ENCODE peak calls at places on chromosomes 2 and 18, in ten cellular contexts. R is uterus, I is body of pancreas, Y is stomach, C is ovary, J is tibial nerve, S is A549, X is IMR-90, E is heart left ventricle, U is suprapubic skin. A is an unnamed sample. For H3K4me1, the result is how much of the 10 kb centered on the place peaks cover.

GRCh38 chr2:232781765-232782164 is 5.4 kb upstream of the KCNJ13 start:
- DNase-seq in Y (no peak), S (peak), J (no peak), U (no peak), C (no peak), E (no peak), I (peak), R (no peak), X (peak), A (no peak)

GRCh38 chr2:237510502-237511217 is 23.6 kb downstream of the MLPH start:
- DNase-seq in C (no peak), I (no peak), X (no peak), S (no peak), Y (no peak), U (no peak), E (no peak), J (no peak), R (no peak), A (peak)

GRCh38 chr2:156331572-156332451 is 709 bp downstream of the NR4A2 start:
- DNase-seq in Y (peak), I (peak), X (peak), C (peak), R (peak), E (peak), J (peak), S (peak), U (peak), A (peak)

GRCh38 chr2:101805146-101806088 is 107.9 kb downstream of the MAP4K4 start:
- DNase-seq in S (peak), I (peak), X (peak), J (no peak), C (no peak), R (peak), Y (no peak), E (peak), U (no peak), A (peak)

GRCh38 chr18:25310045-25310444 is 41.9 kb downstream of the ZNF521 start:
- DNase-seq in X (peak), C (no peak), Y (no peak), S (no peak), U (no peak), I (no peak), R (no peak), E (no peak), J (no peak), A (no peak)

GRCh38 chr2:201358684-201359083 is 1.5 kb upstream of the FLACC1 start:
- DNase-seq in C (no peak), S (peak), X (peak), E (no peak), U (no peak), Y (no peak), J (no peak), R (no peak), I (no peak), A (no peak)

GRCh38 chr18:25876334-25876979 is 214.0 kb downstream of the SS18 start:
- DNase-seq in E (no peak), J (peak), Y (no peak), R (no peak), C (no peak), S (no peak), X (peak), I (no peak), U (no peak), A (no peak)

GRCh38 chr18:21682276-21683051 is 22.1 kb downstream of the ABHD3 start:
- DNase-seq in E (no peak), X (peak), R (no peak), I (no peak), J (peak), Y (no peak), S (no peak), C (no peak), U (no peak), A (peak)

GRCh38 chr2:2681611-2682295 is 350.7 kb upstream of the MYT1L start:
- DNase-seq in X (no peak), E (no peak), S (no peak), R (no peak), U (no peak), I (no peak), J (no peak), Y (no peak), C (no peak), A (no peak)

GRCh38 chr18:13217466-13217961 is 1.0 kb upstream of the LDLRAD4 start:
- DNase-seq in Y (peak), S (no peak), J (no peak), I (peak), C (peak), R (peak), U (no peak), E (peak), X (peak), A (peak)

GRCh38 chr18:9617006-9617542 is 2.7 kb upstream of the PPP4R1 start:
- DNase-seq in Y (no peak), E (no peak), C (no peak), J (no peak), U (no peak), X (no peak), S (no peak), R (no peak), I (no peak), A (no peak)

GRCh38 chr2:222300725-222301295 is 2.0 kb upstream of the PAX3 start:
- DNase-seq in Y (no peak), R (no peak), I (no peak), S (no peak), U (no peak), J (no peak), C (no peak), E (no peak), X (no peak), A (no peak)

GRCh38 chr2:142223309-142223708 is 92.5 kb upstream of the LRP1B start:
- DNase-seq in U (no peak), I (no peak), J (no peak), E (no peak), X (no peak), Y (no peak), R (no peak), C (no peak), S (no peak), A (no peak)

GRCh38 chr2:46850742-46851141 is 64.9 kb downstream of the MCFD2 start:
- DNase-seq in R (peak), U (no peak), C (peak), J (peak), S (no peak), X (peak), I (peak), E (peak), Y (peak), A (peak)

GRCh38 chr2:112085916-112086669 is 31.0 kb downstream of the TMEM87B start:
- DNase-seq in S (no peak), E (peak), U (no peak), R (no peak), C (no peak), Y (no peak), X (no peak), I (no peak), J (no peak), A (no peak)

GRCh38 chr2:154688373-154688772 is 10.1 kb upstream of the KCNJ3 start:
- DNase-seq in I (no peak), U (no peak), S (no peak), X (no peak), C (no peak), Y (no peak), J (no peak), E (no peak), R (no peak), A (no peak)

GRCh38 chr2:182587831-182588230 is 128.2 kb upstream of the DNAJC10 start:
- DNase-seq in J (no peak), Y (no peak), R (no peak), S (no peak), E (no peak), I (no peak), C (no peak), U (no peak), X (peak), A (no peak)

GRCh38 chr2:202408546-202409140 is 32.5 kb downstream of the BMPR2 start:
- DNase-seq in I (no peak), E (no peak), J (no peak), U (no peak), R (no peak), C (no peak), Y (no peak), X (no peak), S (no peak), A (no peak)

GRCh38 chr2:218961651-218962570 is 2.4 kb downstream of the CDK5R2 start:
- DNase-seq in Y (no peak), I (no peak), C (no peak), S (no peak), J (no peak), X (no peak), U (no peak), R (no peak), E (no peak), A (no peak)

GRCh38 chr2:653645-654425 is 23.4 kb downstream of the TMEM18 start:
- DNase-seq in E (no peak), S (no peak), X (no peak), I (no peak), J (no peak), C (no peak), U (peak), Y (peak), R (no peak), A (no peak)

GRCh38 chr18:23336072-23336471 is 117.0 kb upstream of the RIOK3 start:
- DNase-seq in R (no peak), E (peak), C (no peak), J (no peak), X (no peak), U (no peak), I (no peak), Y (no peak), S (no peak), A (no peak)

GRCh38 chr2:37590119-37590571 is 81.3 kb downstream of the CDC42EP3 start:
- DNase-seq in E (no peak), J (peak), S (no peak), R (peak), Y (no peak), I (no peak), C (no peak), X (peak), U (no peak), A (peak)

GRCh38 chr2:220148849-220149248 is 521.4 kb downstream of the SLC4A3 start:
- DNase-seq in J (no peak), E (no peak), Y (no peak), U (no peak), I (no peak), X (no peak), C (no peak), S (no peak), R (no peak), A (no peak)

GRCh38 chr2:158722266-158723105 is 72.6 kb upstream of the DAPL1 start:
- DNase-seq in J (no peak), Y (no peak), S (no peak), C (no peak), I (no peak), X (no peak), R (no peak), E (no peak), U (no peak), A (no peak)

GRCh38 chr2:240894836-240895558 is 959 bp downstream of the MAB21L4 start:
- DNase-seq in Y (no peak), I (no peak), S (no peak), U (no peak), J (no peak), C (no peak), R (no peak), E (no peak), X (no peak), A (no peak)

GRCh38 chr2:30305235-30305634 is 73.9 kb downstream of the LBH start:
- DNase-seq in U (no peak), X (peak), E (no peak), S (no peak), Y (no peak), R (no peak), J (no peak), I (no peak), C (no peak), A (no peak)

GRCh38 chr2:54470241-54470938 is 14.3 kb downstream of the SPTBN1 start:
- DNase-seq in Y (no peak), C (no peak), X (peak), E (no peak), S (no peak), J (no peak), U (no peak), R (no peak), I (no peak), A (no peak)

GRCh38 chr2:84526562-84526961 is 10.3 kb downstream of the DNAH6 start:
- DNase-seq in X (peak), C (no peak), Y (no peak), S (no peak), J (no peak), U (no peak), E (no peak), R (no peak), I (no peak), A (no peak)

GRCh38 chr18:9992300-9992987 is 78.6 kb downstream of the VAPA start:
- DNase-seq in X (no peak), R (peak), J (no peak), S (no peak), C (no peak), E (no peak), I (no peak), Y (no peak), U (no peak), A (no peak)

GRCh38 chr2:76599732-76600368 is 889.1 kb upstream of the GCFC2 start:
- DNase-seq in U (no peak), E (peak), S (peak), Y (peak), I (peak), C (peak), J (peak), R (no peak), X (peak), A (peak)

GRCh38 chr2:183024701-183025100 is 13.6 kb downstream of the NCKAP1 start:
- DNase-seq in E (no peak), C (no peak), J (no peak), S (no peak), U (no peak), R (no peak), Y (no peak), X (peak), I (no peak), A (no peak)

GRCh38 chr18:45248240-45248903 is 366.9 kb upstream of the SLC14A2 start:
- DNase-seq in J (peak), U (no peak), I (no peak), S (no peak), E (peak), X (peak), R (no peak), C (no peak), Y (no peak), A (peak)

GRCh38 chr2:44155577-44156446 is 12.9 kb upstream of the PPM1B start:
- DNase-seq in X (peak), E (no peak), S (no peak), I (no peak), J (no peak), U (no peak), C (no peak), R (no peak), Y (no peak), A (no peak)

GRCh38 chr2:2832657-2833056 is 501.6 kb upstream of the MYT1L start:
- DNase-seq in R (no peak), J (no peak), S (no peak), U (no peak), C (no peak), X (no peak), E (no peak), Y (no peak), I (no peak), A (no peak)

GRCh38 chr2:233223059-233223894 is 28.2 kb upstream of the ATG16L1 start:
- DNase-seq in X (no peak), R (no peak), C (no peak), J (no peak), Y (no peak), E (no peak), I (no peak), S (no peak), U (no peak), A (no peak)

GRCh38 chr2:238412067-238412767 is 14.5 kb upstream of the ASB1 start:
- DNase-seq in C (no peak), I (no peak), U (no peak), J (no peak), E (no peak), R (no peak), Y (no peak), S (no peak), X (no peak), A (no peak)

GRCh38 chr2:218605438-218605837 is 2.3 kb upstream of the PLCD4 start:
- DNase-seq in E (peak), S (no peak), I (no peak), X (peak), C (no peak), Y (no peak), U (no peak), R (no peak), J (no peak), A (peak)

DNA sequence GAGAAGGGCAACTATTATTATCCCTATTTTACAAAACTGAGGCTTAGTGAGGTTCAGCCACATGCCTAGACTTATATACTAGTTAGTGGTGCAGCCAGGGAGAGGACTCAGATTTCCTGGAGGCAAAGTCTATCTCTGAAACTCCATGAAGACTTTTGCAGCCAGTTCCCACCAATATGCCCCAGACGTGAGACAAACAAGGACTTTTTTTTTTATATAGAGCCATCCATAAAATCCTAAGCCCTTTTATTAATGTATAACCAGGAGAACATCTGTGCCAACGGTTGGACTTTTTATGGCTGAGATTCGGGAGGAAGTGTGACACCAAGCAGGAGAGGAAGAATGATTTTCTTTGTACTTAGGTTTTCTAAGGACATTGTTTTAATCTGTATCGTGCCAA is 29.9 kb downstream of the LIPG start:
- DNase-seq in R (no peak), J (no peak), E (no peak), U (no peak), X (no peak), I (no peak), C (no peak), S (no peak), Y (no peak), A (no peak)
- H3K27ac ChIP-seq in R (no peak), J (no peak), E (no peak), U (no peak), X (no peak), I (peak), C (no peak), S (no peak), Y (no peak), A (no peak)

DNA sequence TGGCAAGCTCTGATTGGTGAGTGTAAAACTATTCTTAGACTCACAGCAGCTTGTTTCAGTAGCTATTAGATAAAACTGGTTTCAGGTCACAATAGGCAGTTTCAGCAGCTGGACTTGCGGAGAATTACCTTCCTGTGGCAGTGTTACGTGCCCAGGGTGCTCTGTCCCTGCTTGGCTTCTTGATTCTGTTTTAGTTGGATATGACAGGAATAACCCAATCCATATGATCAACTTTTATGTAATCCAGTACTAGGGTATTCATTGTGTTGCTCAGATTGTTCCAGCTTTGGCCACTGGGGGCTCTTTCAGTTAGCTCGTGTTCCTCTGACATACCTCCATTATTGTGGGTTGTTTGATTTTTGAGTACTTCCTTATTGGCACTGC is 43.1 kb downstream of the INPP4A start:
- DNase-seq in I (peak), S (peak), C (no peak), X (peak), U (no peak), Y (no peak), R (no peak), E (no peak), J (no peak), A (no peak)
- TF ChIP-seq POLR2A in I (no peak), S (no peak), C (no peak), X (no peak), U (no peak), Y (no peak), R (no peak), E (no peak), J (no peak), A (no peak)

GRCh38 chr2:189581354-189582139 is 961 bp upstream of the SLC40A1 start:
- DNase-seq in Y (peak), R (peak), E (peak), C (peak), X (no peak), I (peak), U (no peak), S (no peak), J (no peak), A (peak)

GRCh38 chr2:189578272-189578671 is 2.3 kb downstream of the SLC40A1 start:
- DNase-seq in R (no peak), Y (no peak), I (no peak), E (no peak), S (no peak), U (no peak), J (no peak), X (no peak), C (no peak), A (no peak)

GRCh38 chr2:189580267-189580661 is 322 bp downstream of the SLC40A1 start:
- DNase-seq in X (no peak), I (peak), Y (peak), U (no peak), C (peak), E (peak), S (peak), R (peak), J (no peak), A (peak)

GRCh38 chr2:189580662-189581353 is at the start of gene SLC40A1:
- DNase-seq in I (peak), X (peak), S (peak), R (peak), Y (peak), J (peak), U (peak), C (peak), E (peak), A (peak)

GRCh38 chr2:189579585-189579984 is 1.0 kb downstream of the SLC40A1 start:
- DNase-seq in E (no peak), I (no peak), U (no peak), R (peak), X (peak), S (no peak), C (no peak), Y (no peak), J (no peak), A (no peak)
- H3K4me1 ChIP-seq in E (under half), I (half or more), U (under half), R (under half), X (under half), S (half or more), C (under half), Y (half or more), J (under half), A (under half)

GRCh38 chr18:73318732-73319479 is 451.1 kb upstream of the NETO1 start:
- DNase-seq in U (no peak), R (no peak), S (no peak), Y (no peak), I (peak), E (peak), J (no peak), X (peak), C (no peak), A (no peak)

GRCh38 chr18:73316513-73316912 is 448.7 kb upstream of the NETO1 start:
- DNase-seq in X (peak), R (no peak), U (no peak), S (no peak), C (no peak), J (no peak), Y (no peak), I (no peak), E (no peak), A (no peak)

DNA sequence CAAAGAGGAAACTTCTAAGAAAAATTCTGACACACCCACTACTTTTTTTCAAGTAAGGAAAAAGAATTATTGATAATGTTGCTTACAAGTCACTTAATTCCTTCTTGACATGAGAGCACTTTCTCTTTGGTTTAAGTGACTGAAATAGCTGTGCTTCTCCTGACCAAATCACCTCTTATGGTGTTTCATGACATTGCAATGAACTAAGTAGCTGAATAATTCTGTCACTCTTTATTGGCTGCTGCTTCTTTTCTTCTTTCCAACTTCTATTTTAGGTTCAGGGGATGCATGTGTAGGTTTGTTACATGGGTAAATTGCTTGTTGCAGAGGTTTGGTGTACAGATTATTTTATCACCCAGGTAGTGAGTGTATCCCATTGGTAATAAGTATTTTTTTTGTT is 447.6 kb upstream of the NETO1 start:
- DNase-seq in X (no peak), J (no peak), E (no peak), R (no peak), Y (no peak), C (no peak), S (no peak), U (no peak), I (no peak), A (no peak)
- H3K27ac ChIP-seq in X (no peak), J (no peak), E (peak), R (no peak), Y (no peak), C (no peak), S (no peak), U (no peak), I (no peak), A (no peak)

GRCh38 chr2:74653985-74654882 is at the start of gene SEMA4F:
- DNase-seq in E (peak), I (peak), J (peak), S (peak), R (peak), C (peak), X (peak), U (peak), Y (peak), A (peak)
- TF ChIP-seq POLR2A in E (no peak), I (peak), J (no peak), S (peak), R (peak), C (no peak), X (no peak), U (no peak), Y (no peak), A (peak)